ENCODE peak calls at places on chromosomes 3 and 15, in four cellular contexts. V, B, Q and C are unnamed samples.

GRCh38 chr3:107684431-107684925 is 161.7 kb downstream of the BBX start:
- DNase-seq in V (no peak), Q (no peak), B (no peak), C (no peak)

GRCh38 chr3:162586591-162586990 is 1090.0 kb downstream of the OTOL1 start:
- DNase-seq in B (no peak), V (peak; percentile 18), Q (no peak), C (peak; percentile 2)

GRCh38 chr3:158213461-158213860 is 103.6 kb downstream of the RSRC1 start:
- DNase-seq in B (no peak), Q (no peak), V (no peak), C (no peak)

GRCh38 chr15:33313491-33313890 is 2.7 kb downstream of the RYR3 start:
- DNase-seq in V (no peak), B (no peak), Q (no peak), C (no peak)

GRCh38 chr3:142613491-142613890 is 17.3 kb downstream of the PLS1 start:
- DNase-seq in Q (no peak), B (no peak), V (no peak), C (no peak)

GRCh38 chr3:5504135-5504534 is 316.6 kb downstream of the EDEM1 start:
- DNase-seq in Q (no peak), V (no peak), B (no peak), C (no peak)

GRCh38 chr15:24948495-24948894 is 6.3 kb upstream of the SNRPN start:
- DNase-seq in Q (no peak), V (no peak), B (no peak), C (no peak)

GRCh38 chr3:197540961-197541377 is 14.8 kb downstream of the BDH1 start:
- DNase-seq in V (no peak), B (no peak), Q (no peak), C (no peak)

GRCh38 chr15:59587085-59587826 is 24.3 kb upstream of the GCNT3 start:
- DNase-seq in B (no peak), Q (no peak), V (no peak), C (no peak)

GRCh38 chr15:92159906-92160841 is 233.5 kb upstream of the ST8SIA2 start:
- DNase-seq in V (no peak), B (no peak), Q (peak; percentile 38), C (no peak)

GRCh38 chr3:53696401-53697172 is 149.6 kb downstream of the CHDH start:
- DNase-seq in Q (peak; percentile 55), B (no peak), V (no peak), C (no peak)

GRCh38 chr3:57017481-57017880 is 43.0 kb upstream of the SPATA12 start:
- DNase-seq in Q (no peak), B (peak; percentile 86), V (no peak), C (no peak)

GRCh38 chr3:187777331-187778046 is 32.2 kb upstream of the BCL6 start:
- DNase-seq in B (peak; percentile 15), Q (no peak), V (no peak), C (peak; percentile 12)

GRCh38 chr3:127779747-127780146 is 42.6 kb downstream of the MGLL start:
- DNase-seq in Q (no peak), B (no peak), V (no peak), C (no peak)

GRCh38 chr15:75211436-75212199 is 9.9 kb downstream of the C15orf39 start:
- DNase-seq in V (no peak), B (peak; percentile 31), Q (no peak), C (no peak)

GRCh38 chr3:48820626-48821324 is 26.9 kb downstream of the PRKAR2A start:
- DNase-seq in B (no peak), Q (no peak), V (peak; percentile 8), C (peak; percentile 35)

GRCh38 chr3:14890470-14890869 is 56.9 kb upstream of the NR2C2 start:
- DNase-seq in V (no peak), B (no peak), Q (no peak), C (no peak)

GRCh38 chr15:54515664-54516582 is 537.7 kb downstream of the UNC13C start:
- DNase-seq in B (no peak), V (no peak), Q (no peak), C (no peak)

GRCh38 chr3:186259612-186260383 is 102.2 kb downstream of the DGKG start:
- DNase-seq in B (peak; percentile 84), V (no peak), Q (peak; percentile 63), C (no peak)

GRCh38 chr3:46695962-46696922 is 2.8 kb upstream of the ALS2CL start:
- DNase-seq in V (no peak), B (peak; percentile 87), Q (no peak), C (no peak)

GRCh38 chr15:25693321-25694237 is 169.5 kb downstream of the ATP10A start:
- DNase-seq in V (no peak), Q (no peak), B (peak; percentile 39), C (no peak)

GRCh38 chr15:101176625-101177024 is 75.2 kb downstream of the CHSY1 start:
- DNase-seq in Q (no peak), B (peak; percentile 56), V (no peak), C (no peak)

GRCh38 chr3:112642912-112643506 is 2.1 kb upstream of the CCDC80 start:
- DNase-seq in B (peak; percentile 89), V (peak; percentile 86), Q (peak; percentile 91), C (peak; percentile 83)

GRCh38 chr15:65337436-65338070 is 33.1 kb downstream of the RNU5B-1 start:
- DNase-seq in Q (no peak), V (no peak), B (no peak), C (no peak)

GRCh38 chr15:72851586-72851985 is 68.0 kb upstream of the ADPGK start:
- DNase-seq in V (no peak), Q (no peak), B (no peak), C (no peak)

GRCh38 chr15:48538941-48539340 is 106.6 kb downstream of the FBN1 start:
- DNase-seq in V (no peak), Q (no peak), B (no peak), C (no peak)

GRCh38 chr15:48544816-48545215 is 100.7 kb downstream of the FBN1 start:
- DNase-seq in Q (no peak), B (no peak), V (no peak), C (no peak)

GRCh38 chr15:48536681-48537091 is 108.8 kb downstream of the FBN1 start:
- DNase-seq in Q (no peak), B (no peak), V (no peak), C (no peak)

GRCh38 chr15:48537277-48538113 is 108.0 kb downstream of the FBN1 start:
- DNase-seq in V (no peak), Q (no peak), B (no peak), C (no peak)

DNA sequence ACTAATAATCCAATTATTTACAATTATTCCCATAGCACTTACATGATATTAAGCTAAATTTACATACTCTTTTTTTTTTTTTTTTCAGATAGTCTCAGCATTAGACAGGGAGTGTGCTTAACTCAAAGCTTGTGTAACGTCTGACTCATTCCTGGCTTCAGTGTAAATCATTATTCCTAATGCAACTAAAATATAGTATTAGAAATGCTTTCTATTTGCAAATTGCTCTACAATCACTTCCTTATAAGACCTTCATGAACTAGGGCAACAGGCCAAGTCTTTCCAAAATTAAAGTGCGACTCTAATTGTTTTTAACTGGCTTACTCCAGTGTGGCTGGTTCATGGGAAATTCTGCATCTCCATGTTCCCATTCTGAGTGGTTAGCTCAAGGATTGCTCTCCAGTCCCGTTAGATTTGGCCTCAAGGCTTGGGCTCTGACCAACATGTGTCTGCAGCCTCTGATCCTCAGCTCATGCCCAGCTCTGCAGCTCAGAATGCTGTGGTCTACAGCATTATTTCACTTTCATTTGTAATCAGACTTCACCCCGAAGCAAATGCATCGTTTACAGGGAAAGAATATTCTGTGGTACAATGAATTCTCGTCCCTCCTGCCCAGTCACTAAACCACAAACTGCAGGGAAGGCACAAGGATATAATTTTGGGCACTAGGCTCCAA is 103.7 kb downstream of the FBN1 start:
- DNase-seq in B (peak; percentile 42), Q (no peak), V (no peak), C (peak; percentile 65)
- H3K4me3 ChIP-seq in B (no peak overlapping the region), Q (no peak overlapping the region), V (peak overlapping the region; percentile 45), C (peak overlapping the region; percentile 13)

GRCh38 chr15:70504988-70505387 is 258.4 kb downstream of the UACA start:
- DNase-seq in B (no peak), V (no peak), Q (no peak), C (no peak)
- TF ChIP-seq CTCF in B (no peak), V (no peak), Q (no peak), C (no peak)

GRCh38 chr15:31331389-31331788 is 4.8 kb downstream of the KLF13 start:
- DNase-seq in Q (no peak), B (no peak), V (no peak), C (no peak)

GRCh38 chr15:31332681-31333071 is 6.0 kb downstream of the KLF13 start:
- DNase-seq in B (no peak), Q (no peak), V (no peak), C (no peak)

GRCh38 chr15:31333119-31333518 is 6.5 kb downstream of the KLF13 start:
- DNase-seq in Q (no peak), V (no peak), B (no peak), C (no peak)

GRCh38 chr15:31332020-31332680 is 5.5 kb downstream of the KLF13 start:
- DNase-seq in V (no peak), Q (no peak), B (no peak), C (no peak)

GRCh38 chr15:31333820-31334219 is 7.2 kb downstream of the KLF13 start:
- DNase-seq in Q (no peak), B (no peak), V (no peak), C (no peak)
- H3K4me3 ChIP-seq in Q (no peak overlapping the region), B (no peak overlapping the region), V (no peak overlapping the region), C (no peak overlapping the region)

GRCh38 chr3:19248143-19248542 is 99.8 kb downstream of the KCNH8 start:
- DNase-seq in Q (no peak), V (no peak), B (no peak), C (no peak)

GRCh38 chr3:19254189-19254588 is 105.9 kb downstream of the KCNH8 start:
- DNase-seq in V (no peak), B (no peak), Q (no peak), C (no peak)

GRCh38 chr3:19256313-19256712 is 108.0 kb downstream of the KCNH8 start:
- DNase-seq in Q (no peak), V (no peak), B (no peak), C (no peak)

GRCh38 chr3:19254784-19255338 is 106.6 kb downstream of the KCNH8 start:
- DNase-seq in B (no peak), V (no peak), Q (no peak), C (no peak)

DNA sequence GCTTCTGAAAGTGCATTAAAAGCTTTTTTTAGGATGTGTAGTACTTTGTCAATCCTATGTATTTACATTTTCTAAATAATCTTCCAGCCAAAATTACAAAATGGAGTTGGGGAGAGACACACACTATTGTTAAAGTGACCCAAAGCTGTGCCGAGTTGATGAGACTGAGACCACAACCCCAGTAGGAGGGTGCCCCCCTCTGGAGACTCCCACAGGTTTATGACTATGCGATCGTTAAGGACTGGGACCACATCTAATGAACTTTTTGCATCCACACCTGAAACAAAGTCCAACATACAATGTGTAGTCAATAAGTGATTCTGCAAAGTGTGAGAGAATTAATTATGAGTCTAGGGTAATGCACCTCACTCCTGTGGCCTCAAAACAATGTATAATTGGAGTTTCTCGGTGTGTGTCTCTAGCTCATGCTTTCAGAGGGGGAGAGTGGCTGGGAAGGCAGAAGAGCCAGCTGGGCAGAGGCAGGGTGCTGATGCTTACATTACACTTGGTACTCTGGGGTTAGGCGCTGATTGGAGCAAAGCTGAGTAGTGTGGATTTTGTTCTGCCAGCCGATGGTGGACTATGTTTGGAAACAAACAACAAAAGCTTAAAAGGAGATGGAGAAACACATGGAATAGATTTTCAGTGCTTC is 102.8 kb downstream of the KCNH8 start:
- DNase-seq in Q (no peak), V (no peak), B (peak; percentile 46), C (no peak)
- TF ChIP-seq CTCF in Q (no peak), V (no peak), B (peak; percentile 18), C (no peak)